ENCODE peak calls at places on chromosome 16, in nine cellular contexts. W, Y, M, G, S, A, E, D and B are unnamed samples.

GRCh38 chr16:79089735-79090284 is 510.7 kb downstream of the MAF start:
- DNase-seq in D (no peak), E (no peak), S (no peak), G (no peak), W (no peak), Y (peak; percentile 8), M (peak; percentile 80), A (peak; percentile 24), B (no peak)

GRCh38 chr16:16027728-16028310 is 78.4 kb downstream of the ABCC1 start:
- DNase-seq in S (no peak), D (no peak), E (no peak), A (no peak), G (no peak), W (no peak), M (no peak), Y (no peak), B (no peak)

GRCh38 chr16:30142672-30143346 is 19.8 kb upstream of the MAPK3 start:
- DNase-seq in E (no peak), A (no peak), G (no peak), W (no peak), Y (no peak), D (no peak), M (peak; percentile 56), S (peak; percentile 61), B (no peak)

GRCh38 chr16:188674-189073 is 8.4 kb downstream of the HBQ1 start:
- DNase-seq in Y (no peak), G (no peak), M (no peak), W (no peak), D (no peak), E (no peak), A (no peak), S (peak; percentile 26), B (no peak)

GRCh38 chr16:67277999-67278772 is 1.1 kb upstream of the PLEKHG4 start:
- DNase-seq in E (no peak), Y (no peak), W (no peak), A (no peak), M (peak; percentile 46), D (no peak), S (peak; percentile 43), G (no peak), B (peak; percentile 72)

GRCh38 chr16:3963203-3963602 is 82.7 kb upstream of the CREBBP start:
- DNase-seq in S (no peak), M (no peak), G (no peak), A (peak; percentile 33), W (no peak), D (no peak), E (no peak), Y (peak; percentile 25), B (no peak)

GRCh38 chr16:79598341-79599181 is 2.0 kb downstream of the MAF start:
- DNase-seq in W (peak; percentile 16), Y (peak; percentile 31), S (no peak), G (peak; percentile 31), E (peak; percentile 54), D (peak; percentile 48), A (peak; percentile 31), M (peak; percentile 28), B (peak; percentile 79)

GRCh38 chr16:53372942-53373871 is 61.1 kb upstream of the RBL2 start:
- DNase-seq in G (peak; percentile 81), A (peak; percentile 57), M (peak; percentile 79), E (no peak), Y (peak; percentile 57), D (peak; percentile 89), S (no peak), W (no peak), B (no peak)

GRCh38 chr16:69514366-69514765 is 51.4 kb upstream of the NFAT5 start:
- DNase-seq in E (no peak), G (no peak), Y (no peak), S (no peak), M (no peak), D (no peak), A (no peak), W (no peak), B (no peak)

GRCh38 chr16:24754543-24754942 is 25.1 kb downstream of the TNRC6A start:
- DNase-seq in M (no peak), W (no peak), D (no peak), Y (no peak), S (no peak), A (no peak), E (no peak), G (no peak), B (no peak)
- H3K4me1 ChIP-seq in M (no peaks in the 10 kb centered on the region), W (peaks cover 54% of the 10 kb centered on the region), D (peaks cover 31% of the 10 kb centered on the region), Y (peaks cover 5% of the 10 kb centered on the region), S (no peaks in the 10 kb centered on the region), A (peaks cover 34% of the 10 kb centered on the region), E (peaks cover 6% of the 10 kb centered on the region), G (peaks cover 22% of the 10 kb centered on the region), B (peaks cover 21% of the 10 kb centered on the region)

DNA sequence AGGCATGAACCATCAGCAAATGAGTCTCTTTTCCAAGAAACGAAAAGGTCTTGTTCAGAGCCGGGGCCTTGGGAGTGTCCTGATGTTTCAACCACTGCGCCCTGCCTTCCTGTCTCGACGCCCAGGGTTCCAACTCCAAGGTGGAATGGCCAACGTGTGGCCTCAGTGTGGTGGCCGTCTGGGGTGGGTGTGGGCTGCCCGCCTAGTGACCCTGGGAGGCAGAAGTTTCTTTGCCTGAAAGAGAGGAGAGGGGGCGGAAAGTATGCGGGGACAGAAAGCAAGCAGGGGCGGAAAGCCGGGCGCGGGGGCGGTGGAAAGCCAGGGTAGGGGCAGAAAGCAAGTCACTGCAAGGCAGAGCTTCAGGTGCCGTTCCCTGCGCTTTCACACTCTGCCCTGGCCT is 4.1 kb downstream of the MSRB1 start:
- DNase-seq in S (no peak), M (no peak), Y (no peak), E (no peak), D (no peak), G (no peak), W (no peak), A (no peak), B (no peak)
- H3K4me1 ChIP-seq in S (peaks cover 76% of the 10 kb centered on the region), M (no peaks in the 10 kb centered on the region), Y (peaks cover 9% of the 10 kb centered on the region), E (peaks cover 6% of the 10 kb centered on the region), D (peaks cover 62% of the 10 kb centered on the region), G (peaks cover 25% of the 10 kb centered on the region), W (peaks cover 13% of the 10 kb centered on the region), A (peaks cover 16% of the 10 kb centered on the region), B (peaks cover 7% of the 10 kb centered on the region)

DNA sequence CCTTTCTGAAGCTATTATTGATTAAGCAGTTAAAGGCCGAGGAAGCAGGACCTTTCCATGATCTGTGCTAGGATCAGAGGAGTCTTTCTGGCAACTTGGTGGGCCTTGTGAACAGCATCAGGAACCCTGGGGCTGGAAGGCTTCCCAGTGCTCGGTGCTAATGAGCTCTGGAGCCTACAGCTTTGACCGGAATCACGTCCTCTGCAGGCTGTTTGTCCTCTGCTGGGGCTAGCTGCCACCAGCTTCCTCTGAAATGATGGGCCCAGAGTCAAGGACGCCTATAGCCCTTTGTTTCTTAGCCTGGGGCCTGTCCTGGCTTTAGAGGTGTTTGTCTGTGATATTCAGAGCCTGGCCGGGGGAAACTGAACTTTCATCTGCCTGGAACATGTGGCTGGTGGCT is 111.6 kb downstream of the SHISA9 start:
- DNase-seq in S (no peak), E (no peak), W (no peak), D (no peak), A (no peak), M (no peak), Y (no peak), G (no peak), B (peak; percentile 57)
- H3K4me1 ChIP-seq in S (peaks cover 14% of the 10 kb centered on the region), E (no peaks in the 10 kb centered on the region), W (no peaks in the 10 kb centered on the region), D (no peaks in the 10 kb centered on the region), A (no peaks in the 10 kb centered on the region), M (no peaks in the 10 kb centered on the region), Y (no peaks in the 10 kb centered on the region), G (no peaks in the 10 kb centered on the region), B (no peaks in the 10 kb centered on the region)

GRCh38 chr16:31427441-31428276 is 501 bp downstream of the COX6A2 start:
- DNase-seq in A (peak; percentile 57), G (peak; percentile 79), Y (peak; percentile 53), D (peak; percentile 72), E (no peak), W (no peak), S (no peak), M (no peak), B (peak; percentile 64)
- H3K4me1 ChIP-seq in A (peaks cover 6% of the 10 kb centered on the region), G (no peaks in the 10 kb centered on the region), Y (no peaks in the 10 kb centered on the region), D (peaks cover 5% of the 10 kb centered on the region), E (no peaks in the 10 kb centered on the region), W (peaks cover 10% of the 10 kb centered on the region), S (no peaks in the 10 kb centered on the region), M (peaks cover 18% of the 10 kb centered on the region), B (no peaks in the 10 kb centered on the region)

GRCh38 chr16:85227924-85228462 is 115.7 kb upstream of the CIBAR2 start:
- DNase-seq in A (no peak), G (no peak), M (no peak), E (no peak), Y (no peak), W (no peak), S (no peak), D (no peak), B (no peak)
- H3K4me1 ChIP-seq in A (no peaks in the 10 kb centered on the region), G (no peaks in the 10 kb centered on the region), M (no peaks in the 10 kb centered on the region), E (no peaks in the 10 kb centered on the region), Y (no peaks in the 10 kb centered on the region), W (peaks cover 35% of the 10 kb centered on the region), S (peaks cover 17% of the 10 kb centered on the region), D (peaks cover 11% of the 10 kb centered on the region), B (peaks cover 48% of the 10 kb centered on the region)

GRCh38 chr16:73046484-73047214 is 1.3 kb downstream of the ZFHX3 start:
- DNase-seq in Y (no peak), W (no peak), M (no peak), G (no peak), S (no peak), A (no peak), D (no peak), E (no peak), B (no peak)

GRCh38 chr16:73047536-73048291 is at the start of gene ZFHX3:
- DNase-seq in Y (no peak), W (no peak), M (peak; percentile 56), S (peak; percentile 76), E (peak; percentile 62), A (no peak), G (peak; percentile 83), D (peak; percentile 88), B (peak; percentile 76)

GRCh38 chr16:73049051-73049910 is 1.4 kb upstream of the ZFHX3 start:
- DNase-seq in G (no peak), D (no peak), A (no peak), E (no peak), W (no peak), S (no peak), Y (no peak), M (no peak), B (no peak)

GRCh38 chr16:73048292-73049050 is 543 bp upstream of the ZFHX3 start:
- DNase-seq in S (peak; percentile 84), G (peak; percentile 57), Y (no peak), W (no peak), E (no peak), D (peak; percentile 47), A (no peak), M (no peak), B (peak; percentile 83)

GRCh38 chr16:73047221-73047535 is 750 bp downstream of the ZFHX3 start:
- DNase-seq in D (no peak), A (no peak), E (no peak), W (no peak), G (no peak), M (no peak), Y (no peak), S (no peak), B (no peak)
- H3K4me1 ChIP-seq in D (peaks cover 70% of the 10 kb centered on the region), A (no peaks in the 10 kb centered on the region), E (peaks cover 84% of the 10 kb centered on the region), W (peaks cover 87% of the 10 kb centered on the region), G (peaks cover 44% of the 10 kb centered on the region), M (peaks cover 10% of the 10 kb centered on the region), Y (no peaks in the 10 kb centered on the region), S (peaks cover 87% of the 10 kb centered on the region), B (peaks cover 43% of the 10 kb centered on the region)